ENCODE peak calls at places on chromosomes 16 and 17, in four cellular contexts. W is RWPE1; E is endodermal cell; J is CD8-positive, alpha-beta memory T cell. F is an unnamed sample.

GRCh38 chr16:56869513-56870270 is 4.7 kb downstream of the SLC12A3 start:
- DNase-seq in W (no peak), E (peak; percentile 89), J (peak; percentile 63), F (no peak)

GRCh38 chr16:56241596-56241995 is 50.3 kb downstream of the GNAO1 start:
- DNase-seq in W (no peak), E (no peak), J (no peak), F (peak; percentile 7)

GRCh38 chr17:67830440-67830839 is 5.1 kb downstream of the BPTF start:
- DNase-seq in W (no peak), E (peak; percentile 74), J (no peak), F (no peak)

GRCh38 chr17:78105101-78105500 is 23.5 kb downstream of the TMC6 start:
- DNase-seq in W (no peak), E (no peak), J (no peak), F (no peak)

GRCh38 chr17:18896146-18896545 is 38.2 kb downstream of the PRPSAP2 start:
- DNase-seq in W (no peak), E (no peak), J (no peak), F (no peak)

GRCh38 chr17:17748179-17748578 is 66.9 kb downstream of the RAI1 start:
- DNase-seq in W (no peak), E (no peak), J (no peak), F (no peak)

GRCh38 chr17:79438045-79438444 is 172.8 kb downstream of the RBFOX3 start:
- DNase-seq in W (no peak), E (peak; percentile 73), J (no peak), F (no peak)

GRCh38 chr16:72989203-72989991 is 58.5 kb downstream of the ZFHX3 start:
- DNase-seq in W (peak; percentile 92), E (no peak), J (no peak), F (peak; percentile 96)

GRCh38 chr17:43644081-43644480 is 17.6 kb downstream of the MEOX1 start:
- DNase-seq in W (no peak), E (peak; percentile 65), J (no peak), F (no peak)

GRCh38 chr16:88645941-88646340 is 4.9 kb downstream of the CYBA start:
- DNase-seq in W (no peak), E (no peak), J (no peak), F (no peak)

GRCh38 chr16:89122322-89122831 is 28.7 kb downstream of the ACSF3 start:
- DNase-seq in W (peak; percentile 53), E (no peak), J (peak; percentile 59), F (no peak)

GRCh38 chr17:37787055-37787720 is 42.3 kb upstream of the HNF1B start:
- DNase-seq in W (no peak), E (peak; percentile 53), J (no peak), F (no peak)

GRCh38 chr17:47896672-47897490 is 845 bp downstream of the SP2 start:
- DNase-seq in W (no peak), E (no peak), J (no peak), F (no peak)

GRCh38 chr17:47225911-47226688 is 17.0 kb downstream of the MYL4 start:
- DNase-seq in W (no peak), E (no peak), J (no peak), F (no peak)

GRCh38 chr17:5509482-5509881 is 23.1 kb downstream of the MIS12 start:
- DNase-seq in W (no peak), E (no peak), J (no peak), F (peak; percentile 62)

GRCh38 chr16:1392826-1393225 is 21.7 kb downstream of the UNKL start:
- DNase-seq in W (no peak), E (no peak), J (no peak), F (no peak)

GRCh38 chr17:43175213-43176118 is 4.5 kb downstream of the NBR1 start:
- DNase-seq in W (no peak), E (no peak), J (no peak), F (no peak)

GRCh38 chr16:50093607-50094570 is 28.1 kb downstream of the HEATR3 start:
- DNase-seq in W (no peak), E (no peak), J (no peak), F (no peak)

GRCh38 chr16:53545433-53545832 is 42.4 kb upstream of the AKTIP start:
- DNase-seq in W (no peak), E (no peak), J (peak; percentile 63), F (no peak)

GRCh38 chr16:49093939-49094338 is 187.7 kb downstream of the CBLN1 start:
- DNase-seq in W (no peak), E (no peak), J (no peak), F (no peak)

GRCh38 chr17:30225919-30226553 is 9.5 kb downstream of the SLC6A4 start:
- DNase-seq in W (no peak), E (no peak), J (no peak), F (peak; percentile 55)

GRCh38 chr17:19320876-19321275 is 41.6 kb downstream of the B9D1 start:
- DNase-seq in W (no peak), E (peak; percentile 41), J (no peak), F (no peak)

GRCh38 chr16:23678430-23679273 is at the start of gene PLK1:
- DNase-seq in W (peak; percentile 97), E (peak; percentile 96), J (peak; percentile 71), F (peak; percentile 63)

GRCh38 chr16:50408001-50408400 is 39.2 kb upstream of the BRD7 start:
- DNase-seq in W (no peak), E (no peak), J (no peak), F (no peak)

GRCh38 chr16:78519896-78520295 is 420.4 kb downstream of the WWOX start:
- DNase-seq in W (no peak), E (no peak), J (no peak), F (no peak)

GRCh38 chr17:37430051-37430591 is 23.4 kb downstream of the TADA2A start:
- DNase-seq in W (peak; percentile 48), E (no peak), J (no peak), F (peak; percentile 93)

GRCh38 chr17:42679001-42679491 is 2.3 kb upstream of the PLEKHH3 start:
- DNase-seq in W (peak; percentile 70), E (peak; percentile 88), J (peak; percentile 71), F (peak; percentile 72)

GRCh38 chr17:29461807-29462206 is 71.6 kb downstream of the TAOK1 start:
- DNase-seq in W (no peak), E (no peak), J (no peak), F (no peak)

GRCh38 chr17:82334204-82334621 is 647 bp upstream of the SECTM1 start:
- DNase-seq in W (no peak), E (no peak), J (no peak), F (no peak)

GRCh38 chr16:27869411-27869810 is 194.1 kb downstream of the GSG1L start:
- DNase-seq in W (no peak), E (no peak), J (no peak), F (no peak)
- H3K27ac ChIP-seq in W (no peak overlapping the region), E (no peak overlapping the region), J (no peak overlapping the region), F (no peak overlapping the region)

DNA sequence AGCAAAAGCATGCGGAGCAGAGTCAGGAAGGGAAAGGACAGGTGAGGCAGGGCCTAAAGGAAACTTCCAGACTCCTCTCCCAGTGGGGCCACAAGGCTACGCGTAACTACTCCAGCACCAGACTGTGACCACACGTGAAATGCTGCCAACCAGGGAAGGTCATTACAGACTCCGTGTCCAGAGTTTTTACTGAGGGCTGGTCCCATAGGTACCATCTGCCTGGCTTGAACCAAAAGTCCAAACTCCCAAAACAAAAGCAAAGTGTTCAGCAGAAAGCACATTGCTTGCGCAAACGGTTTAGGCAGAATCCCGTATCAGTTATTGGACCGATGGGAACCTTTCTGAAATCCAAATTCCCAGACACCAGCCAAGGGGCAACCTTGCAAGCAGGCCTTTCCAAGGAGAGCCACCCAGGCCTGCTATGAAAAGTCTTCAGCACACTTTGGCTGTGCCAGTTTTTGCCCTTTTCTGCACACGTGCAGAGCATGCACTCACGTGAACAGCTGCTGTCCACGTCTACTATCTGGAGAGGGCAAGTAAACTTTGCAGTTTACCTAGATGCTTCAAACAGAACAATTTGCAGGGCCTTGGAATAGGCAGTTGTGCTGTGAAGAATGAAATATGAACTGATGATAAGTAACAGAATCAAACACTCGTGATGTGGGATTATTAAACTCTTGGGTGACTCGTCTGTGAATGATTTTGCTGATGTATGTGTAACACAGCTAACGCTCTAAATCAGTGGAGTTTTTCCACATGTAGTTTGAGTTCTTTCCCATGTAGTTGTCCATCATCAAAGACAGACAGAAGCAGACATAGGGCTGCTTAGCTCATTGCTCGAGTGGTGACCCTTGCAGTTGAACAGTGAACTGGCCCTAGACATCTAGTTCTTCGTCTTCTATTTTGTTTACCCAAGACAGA is 58.1 kb upstream of the CRISPLD2 start:
- DNase-seq in W (no peak), E (no peak), J (no peak), F (no peak)
- H3K27ac ChIP-seq in W (no peak overlapping the region), E (no peak overlapping the region), J (no peak overlapping the region), F (no peak overlapping the region)

GRCh38 chr16:4371481-4372314 is at the start of gene VASN:
- DNase-seq in W (peak; percentile 91), E (peak; percentile 92), J (peak; percentile 79), F (peak; percentile 33)
- H3K27ac ChIP-seq in W (peak within 1 kb of the TSS; percentile 99), E (no peak within 1 kb of the TSS), J (peak within 1 kb of the TSS; percentile 67), F (no peak within 1 kb of the TSS)

DNA sequence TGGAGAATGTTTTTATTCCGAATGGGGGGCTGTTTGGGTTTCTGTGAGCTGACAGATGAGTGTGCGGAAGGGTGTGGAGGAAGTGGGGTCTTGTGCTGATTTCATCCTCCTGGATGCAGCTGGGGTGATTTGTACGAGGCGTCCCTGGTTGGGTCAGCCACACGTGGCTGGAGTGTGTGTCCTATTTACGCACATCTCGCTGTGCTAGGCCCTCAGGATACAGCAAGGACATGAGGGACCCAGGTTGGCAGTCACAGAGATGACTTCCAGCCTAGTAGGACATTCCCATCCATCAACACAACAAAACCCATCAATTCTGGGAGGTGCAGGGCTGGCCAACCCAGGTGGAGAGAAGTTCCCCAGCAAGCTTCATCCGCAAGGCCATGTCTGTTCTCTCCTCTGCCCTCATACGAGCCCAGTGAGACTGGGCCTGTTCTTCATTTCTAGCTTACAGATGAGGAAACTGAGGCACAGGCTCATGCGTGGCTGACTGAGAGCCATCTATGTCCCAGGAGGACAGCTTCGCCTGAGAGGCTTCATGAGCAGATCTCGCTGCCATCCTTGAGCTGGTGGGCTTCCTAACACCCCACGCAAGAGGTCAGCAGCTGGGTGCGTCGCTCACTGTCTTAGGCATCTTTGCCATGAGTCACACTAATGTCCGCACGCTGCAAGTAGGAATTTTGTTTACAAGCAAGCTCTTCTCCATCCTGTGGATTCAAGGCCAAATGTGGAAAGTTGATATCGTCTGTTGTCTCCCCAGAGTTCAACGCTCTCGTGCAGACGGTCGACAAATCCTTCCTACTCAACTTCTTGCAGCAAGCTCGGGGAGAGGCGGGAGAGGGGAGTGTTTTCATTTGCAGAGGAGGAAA is 24.4 kb downstream of the IRF8 start:
- DNase-seq in W (no peak), E (no peak), J (no peak), F (no peak)
- H3K27ac ChIP-seq in W (no peak overlapping the region), E (no peak overlapping the region), J (no peak overlapping the region), F (no peak overlapping the region)

DNA sequence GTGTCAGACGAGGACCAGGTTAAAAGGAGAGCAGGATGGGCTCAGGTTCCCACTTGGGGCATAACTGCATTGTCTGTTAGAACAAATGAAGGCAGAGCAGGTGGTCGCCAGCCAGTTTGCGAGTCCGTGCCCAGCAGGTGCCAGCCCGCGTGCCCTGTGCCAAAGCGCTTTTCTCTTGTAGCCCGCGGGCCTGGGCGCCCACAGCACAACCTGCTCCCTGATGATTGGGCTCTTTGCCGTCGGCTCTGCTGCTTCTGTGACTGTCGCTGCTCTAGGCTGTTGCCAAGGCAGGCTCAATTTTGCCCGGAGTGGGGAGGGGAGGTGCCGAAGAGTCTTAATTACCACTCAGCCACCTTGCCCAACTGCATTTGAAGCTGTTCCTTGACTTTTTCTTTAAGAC is 21.1 kb downstream of the KNOP1 start:
- DNase-seq in W (no peak), E (no peak), J (no peak), F (no peak)
- H3K27ac ChIP-seq in W (peak overlapping the region; percentile 54), E (no peak overlapping the region), J (no peak overlapping the region), F (no peak overlapping the region)